ENCODE peak calls at places on chromosome 1, in six cellular contexts. M is colonic mucosa, T is neural progenitor cell, E is mesenchymal stem cell, Q is endodermal cell, A is astrocyte. K is an unnamed sample.

GRCh38 chr1:86666368-86666767 is 38.0 kb upstream of the SH3GLB1 start:
- DNase-seq in M (no peak), A (no peak), Q (no peak), T (no peak), E (no peak), K (no peak)

GRCh38 chr1:31780632-31781031 is 16.5 kb upstream of the ADGRB2 start:
- DNase-seq in T (no peak), Q (no peak), M (no peak), E (no peak), A (no peak), K (no peak)

GRCh38 chr1:59967141-59967697 is 40.6 kb upstream of the CYP2J2 start:
- DNase-seq in A (peak; percentile 64), M (peak; percentile 32), Q (no peak), E (peak; percentile 63), T (peak; percentile 27), K (peak; percentile 36)

GRCh38 chr1:28110555-28110954 is 22.1 kb upstream of the EYA3 start:
- DNase-seq in T (no peak), E (peak; percentile 33), A (peak; percentile 26), Q (no peak), M (no peak), K (peak; percentile 21)

GRCh38 chr1:38018864-38019343 is 6.4 kb downstream of the UTP11 start:
- DNase-seq in T (no peak), A (no peak), M (no peak), E (peak; percentile 61), Q (no peak), K (peak; percentile 64)

GRCh38 chr1:108053291-108054023 is 88.5 kb upstream of the VAV3 start:
- DNase-seq in E (peak; percentile 21), M (no peak), A (peak; percentile 44), Q (no peak), T (no peak), K (peak; percentile 91)

GRCh38 chr1:226474443-226475111 is 66.7 kb upstream of the PARP1 start:
- DNase-seq in A (no peak), T (peak; percentile 18), Q (peak; percentile 77), M (no peak), E (no peak), K (no peak)

GRCh38 chr1:46532498-46533178 is 18.8 kb downstream of the KNCN start:
- DNase-seq in Q (peak; percentile 89), E (peak; percentile 57), T (peak; percentile 90), A (peak; percentile 45), M (peak; percentile 71), K (peak; percentile 79)

GRCh38 chr1:205329719-205330118 is 8.2 kb upstream of the NUAK2 start:
- DNase-seq in M (no peak), Q (no peak), A (no peak), T (no peak), E (no peak), K (no peak)

GRCh38 chr1:243213045-243213787 is 41.9 kb downstream of the CEP170 start:
- DNase-seq in M (no peak), Q (no peak), E (peak; percentile 71), A (peak; percentile 67), T (no peak), K (peak; percentile 79)

GRCh38 chr1:243218059-243218458 is 37.0 kb downstream of the CEP170 start:
- DNase-seq in Q (no peak), E (no peak), M (no peak), A (no peak), T (no peak), K (no peak)

GRCh38 chr1:243217401-243217800 is 37.7 kb downstream of the CEP170 start:
- DNase-seq in M (no peak), A (no peak), E (no peak), Q (no peak), T (no peak), K (no peak)

DNA sequence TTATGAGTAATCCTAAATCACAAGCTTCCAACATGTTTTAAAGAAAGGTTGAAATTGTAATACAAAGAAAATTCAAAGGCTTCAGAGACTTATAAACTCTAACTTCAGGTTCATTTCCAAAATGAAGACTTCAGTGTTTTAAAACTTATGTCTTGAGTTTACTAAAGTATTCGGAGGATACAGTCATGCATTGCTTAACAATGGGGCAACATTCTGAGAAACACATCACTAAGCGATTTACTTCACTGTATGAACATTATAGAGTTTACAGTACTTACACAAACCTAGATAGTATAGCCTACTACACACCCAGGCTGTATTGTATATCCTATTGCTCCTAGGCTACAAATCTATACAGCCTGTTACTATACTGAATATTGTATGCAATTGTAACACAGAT is 38.3 kb downstream of the CEP170 start:
- DNase-seq in M (no peak), T (no peak), A (no peak), Q (no peak), E (no peak), K (peak; percentile 29)
- H3K36me3 ChIP-seq in M (no peaks in the 10 kb centered on the region), T (peaks cover 10% of the 10 kb centered on the region), A (peaks cover 55% of the 10 kb centered on the region), Q (peaks cover 65% of the 10 kb centered on the region), E (peaks cover 82% of the 10 kb centered on the region), K (peaks cover 34% of the 10 kb centered on the region)

GRCh38 chr1:109929588-109930251 is 19.1 kb downstream of the CSF1 start:
- DNase-seq in T (no peak), Q (peak; percentile 46), E (no peak), M (no peak), A (no peak), K (no peak)

GRCh38 chr1:109928591-109929111 is 18.0 kb downstream of the CSF1 start:
- DNase-seq in M (peak; percentile 23), T (no peak), Q (peak; percentile 48), A (peak; percentile 90), E (peak; percentile 66), K (peak; percentile 53)

GRCh38 chr1:109927908-109928307 is 17.3 kb downstream of the CSF1 start:
- DNase-seq in M (peak; percentile 75), Q (peak; percentile 18), E (peak; percentile 81), T (no peak), A (peak; percentile 57), K (peak; percentile 37)

GRCh38 chr1:109930252-109930993 is 19.8 kb downstream of the CSF1 start:
- DNase-seq in M (no peak), T (no peak), Q (peak; percentile 52), E (no peak), A (no peak), K (no peak)

GRCh38 chr1:109929170-109929569 is 18.5 kb downstream of the CSF1 start:
- DNase-seq in M (peak; percentile 17), T (no peak), A (no peak), E (no peak), Q (no peak), K (no peak)
- H3K27ac ChIP-seq in M (no peak overlapping the region), T (no peak overlapping the region), A (no peak overlapping the region), E (peak overlapping the region; percentile 24), Q (no peak overlapping the region), K (no peak overlapping the region)

DNA sequence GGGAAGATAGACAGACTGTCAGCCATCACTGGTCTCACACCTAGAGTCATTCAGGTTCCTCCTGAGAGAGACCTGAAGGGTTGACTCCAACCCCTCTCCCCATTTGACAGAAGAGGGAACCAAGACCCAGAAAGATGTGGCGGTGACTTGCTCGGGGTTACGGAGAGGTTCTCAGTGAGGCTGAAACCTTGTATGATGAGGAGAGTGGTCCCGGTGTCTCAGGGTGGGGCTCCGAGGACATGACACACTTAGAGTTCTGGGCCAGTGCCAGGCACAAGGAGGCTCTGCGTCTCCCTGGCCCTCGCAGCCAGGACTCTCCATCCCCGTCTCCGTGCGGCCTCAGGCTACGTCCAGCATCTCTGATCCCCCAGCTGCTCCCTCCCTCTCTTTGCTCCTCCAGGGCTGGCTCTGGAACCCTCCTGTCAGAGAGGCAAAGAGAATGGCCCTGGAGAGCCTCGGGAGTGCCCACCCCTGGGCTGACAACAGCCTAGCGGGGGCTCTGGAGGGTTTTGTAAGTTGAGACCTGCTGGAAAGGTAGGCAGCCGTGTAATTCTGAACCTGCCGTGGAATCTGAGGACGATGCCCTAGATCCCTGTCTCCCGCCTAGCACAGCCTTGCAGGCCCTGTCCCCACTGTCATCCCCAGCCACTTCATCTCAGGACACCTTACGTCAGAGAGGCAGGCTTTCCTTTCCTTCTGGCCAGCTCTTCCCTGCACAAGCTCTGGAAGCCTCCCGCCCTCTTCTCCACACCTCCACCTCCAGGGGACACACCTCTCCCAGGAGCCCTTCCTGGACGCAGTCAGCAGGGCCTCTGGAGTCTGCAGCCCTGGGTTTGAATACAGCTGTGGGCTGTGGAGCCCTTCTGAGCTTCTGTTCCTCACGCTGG is 4.1 kb downstream of the EFHD2 start:
- DNase-seq in M (peak; percentile 75), T (no peak), A (no peak), Q (peak; percentile 67), E (no peak), K (no peak)
- H3K9ac ChIP-seq in M (peak overlapping the region; percentile 69), T (no peak overlapping the region), A (no peak overlapping the region), Q (no peak overlapping the region), E (no peak overlapping the region), K (no peak overlapping the region)

GRCh38 chr1:201775380-201775779 is 53.6 kb upstream of the IPO9 start:
- DNase-seq in A (no peak), Q (no peak), M (no peak), E (no peak), T (no peak), K (no peak)
- H3K36me3 ChIP-seq in A (peaks cover 2% of the 10 kb centered on the region), Q (no peaks in the 10 kb centered on the region), M (no peaks in the 10 kb centered on the region), E (peaks cover 17% of the 10 kb centered on the region), T (peaks cover 16% of the 10 kb centered on the region), K (peaks cover 17% of the 10 kb centered on the region)

DNA sequence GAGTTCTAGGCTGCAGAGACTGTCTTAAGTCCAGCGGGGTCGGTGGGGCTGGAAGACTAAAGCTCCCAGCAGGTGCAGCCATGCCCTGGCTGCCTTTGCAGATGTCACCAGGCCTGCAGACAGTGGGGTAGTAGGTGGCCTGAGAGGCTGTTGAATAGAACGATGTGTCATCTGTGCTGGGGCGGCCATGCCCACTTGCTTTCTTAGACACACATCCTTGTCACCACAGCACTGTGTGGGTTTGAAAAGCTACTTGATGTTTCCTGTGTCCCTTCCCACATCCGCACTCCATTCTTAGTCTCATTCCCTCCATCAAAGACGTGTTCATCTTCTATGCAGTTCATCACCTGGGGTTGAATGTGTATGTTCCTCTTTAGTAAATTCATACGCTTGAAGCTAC is 184.5 kb upstream of the TMEM51 start:
- DNase-seq in M (no peak), T (peak; percentile 27), Q (no peak), A (no peak), E (no peak), K (peak; percentile 67)
- H3K27ac ChIP-seq in M (no peak overlapping the region), T (peak overlapping the region; percentile 1), Q (peak overlapping the region; percentile 87), A (peak overlapping the region; percentile 66), E (peak overlapping the region; percentile 92), K (peak overlapping the region; percentile 92)

GRCh38 chr1:12453400-12454343 is 164.3 kb downstream of the DHRS3 start:
- DNase-seq in E (no peak), A (no peak), T (no peak), Q (no peak), M (no peak), K (peak; percentile 19)
- H3K9ac ChIP-seq in E (peak overlapping the region; percentile 27), A (no peak overlapping the region), T (no peak overlapping the region), Q (no peak overlapping the region), M (no peak overlapping the region), K (peak overlapping the region; percentile 15)